ENCODE peak calls at places on chromosomes 3 and 15, in five cellular contexts. G, J, W, E and U are unnamed samples.

GRCh38 chr3:187360523-187361060 is 7.6 kb upstream of the RTP4 start:
- DNase-seq in G (no peak), J (no peak), W (no peak), E (no peak), U (no peak)

GRCh38 chr3:29644956-29645661 is 364.2 kb downstream of the RBMS3 start:
- DNase-seq in G (no peak), J (no peak), W (no peak), E (no peak), U (no peak)

GRCh38 chr15:67520976-67521769 is at the start of gene C15orf61:
- DNase-seq in G (peak; percentile 82), J (peak; percentile 93), W (peak; percentile 76), E (no peak), U (peak; percentile 91)

GRCh38 chr3:123907720-123908119 is 23.6 kb upstream of the MYLK start:
- DNase-seq in G (peak; percentile 7), J (no peak), W (no peak), E (no peak), U (no peak)

GRCh38 chr15:48628832-48629231 is 16.7 kb downstream of the FBN1 start:
- DNase-seq in G (peak; percentile 40), J (no peak), W (no peak), E (no peak), U (no peak)

GRCh38 chr3:144270100-144270499 is 298.5 kb downstream of the DIPK2A start:
- DNase-seq in G (no peak), J (peak; percentile 62), W (no peak), E (no peak), U (peak; percentile 57)

GRCh38 chr3:58612825-58613224 is 35.6 kb upstream of the FAM107A start:
- DNase-seq in G (no peak), J (no peak), W (no peak), E (no peak), U (no peak)

GRCh38 chr3:52354676-52355075 is 38.6 kb downstream of the DNAH1 start:
- DNase-seq in G (no peak), J (no peak), W (no peak), E (no peak), U (no peak)

GRCh38 chr15:89119489-89120478 is 31.5 kb downstream of the ABHD2 start:
- DNase-seq in G (no peak), J (peak; percentile 67), W (no peak), E (no peak), U (no peak)

GRCh38 chr15:48578965-48579364 is 66.5 kb downstream of the FBN1 start:
- DNase-seq in G (no peak), J (no peak), W (no peak), E (no peak), U (no peak)

GRCh38 chr3:128495435-128495970 is 2.5 kb upstream of the GATA2 start:
- DNase-seq in G (no peak), J (peak; percentile 54), W (no peak), E (no peak), U (peak; percentile 54)

GRCh38 chr15:68503791-68504720 is 72.1 kb upstream of the ITGA11 start:
- DNase-seq in G (peak; percentile 91), J (peak; percentile 48), W (no peak), E (no peak), U (no peak)

GRCh38 chr15:57752426-57752825 is 45.9 kb downstream of the POLR2M start:
- DNase-seq in G (no peak), J (no peak), W (no peak), E (no peak), U (no peak)

GRCh38 chr15:71011503-71012155 is 103.6 kb upstream of the THSD4 start:
- DNase-seq in G (peak; percentile 62), J (no peak), W (no peak), E (peak; percentile 22), U (no peak)

GRCh38 chr3:11635671-11636371 is 7.9 kb downstream of the VGLL4 start:
- DNase-seq in G (no peak), J (no peak), W (no peak), E (no peak), U (no peak)

GRCh38 chr3:52777959-52778805 is 783 bp downstream of the ITIH1 start:
- DNase-seq in G (no peak), J (peak; percentile 61), W (no peak), E (no peak), U (peak; percentile 30)

GRCh38 chr3:77411990-77412389 is 372.1 kb downstream of the ROBO2 start:
- DNase-seq in G (no peak), J (no peak), W (no peak), E (peak; percentile 91), U (no peak)

GRCh38 chr3:62559831-62560445 is 186.6 kb upstream of the FEZF2 start:
- DNase-seq in G (peak; percentile 61), J (no peak), W (no peak), E (peak; percentile 2), U (no peak)

GRCh38 chr3:129052675-129053074 is 7.9 kb upstream of the GP9 start:
- DNase-seq in G (no peak), J (peak; percentile 76), W (no peak), E (no peak), U (no peak)